ENCODE peak calls at places on chromosomes 2 and 18, in seven cellular contexts. J, T, Q, B, N, R and P are unnamed samples.

GRCh38 chr2:74036010-74036409 is 51.3 kb downstream of the TET3 start:
- DNase-seq in J (no peak), T (no peak), Q (no peak), B (no peak), N (no peak), R (no peak), P (no peak)

GRCh38 chr2:74915743-74916142 is 42.7 kb upstream of the POLE4 start:
- DNase-seq in J (no peak), T (peak), Q (no peak), B (peak), N (peak), R (peak), P (no peak)

GRCh38 chr2:134336352-134336751 is 82.5 kb downstream of the MGAT5 start:
- DNase-seq in J (no peak), T (peak), Q (no peak), B (no peak), N (no peak), R (no peak), P (no peak)

GRCh38 chr2:150467641-150467963 is 19.9 kb downstream of the RND3 start:
- DNase-seq in J (no peak), T (no peak), Q (no peak), B (no peak), N (no peak), R (peak), P (peak)

GRCh38 chr2:147051248-147051647 is 793.6 kb upstream of the ACVR2A start:
- DNase-seq in J (no peak), T (no peak), Q (peak), B (peak), N (no peak), R (no peak), P (peak)

GRCh38 chr2:205909194-205909572 is 176.8 kb downstream of the INO80D start:
- DNase-seq in J (no peak), T (no peak), Q (no peak), B (no peak), N (no peak), R (no peak), P (no peak)

GRCh38 chr2:173130521-173131467 is 55.1 kb downstream of the MAP3K20 start:
- DNase-seq in J (no peak), T (no peak), Q (no peak), B (no peak), N (no peak), R (no peak), P (no peak)

GRCh38 chr18:50662177-50662576 is 102.3 kb downstream of the MAPK4 start:
- DNase-seq in J (peak), T (peak), Q (peak), B (peak), N (no peak), R (peak), P (peak)

GRCh38 chr18:10402876-10403559 is 51.4 kb upstream of the APCDD1 start:
- DNase-seq in J (no peak), T (no peak), Q (no peak), B (no peak), N (no peak), R (no peak), P (no peak)

GRCh38 chr2:191246820-191247380 is 1.7 kb downstream of the MYO1B start:
- DNase-seq in J (no peak), T (no peak), Q (peak), B (peak), N (no peak), R (peak), P (peak)

GRCh38 chr2:30417253-30417652 is 29.8 kb upstream of the LCLAT1 start:
- DNase-seq in J (no peak), T (peak), Q (peak), B (no peak), N (no peak), R (no peak), P (no peak)

GRCh38 chr2:20094142-20094792 is 42.8 kb upstream of the LAPTM4A start:
- DNase-seq in J (no peak), T (no peak), Q (peak), B (no peak), N (no peak), R (no peak), P (peak)
- H3K9ac ChIP-seq in J (no peak), T (peak), Q (no peak), B (no peak), N (no peak), R (peak), P (peak)

GRCh38 chr2:203814661-203815540 is 52.7 kb upstream of the CTLA4 start:
- DNase-seq in J (peak), T (peak), Q (peak), B (peak), N (peak), R (peak), P (peak)
- H3K9ac ChIP-seq in J (no peak), T (no peak), Q (no peak), B (no peak), N (peak), R (no peak), P (peak)

GRCh38 chr2:177258059-177258458 is 6.5 kb downstream of the NFE2L2 start:
- DNase-seq in J (no peak), T (no peak), Q (no peak), B (no peak), N (no peak), R (no peak), P (no peak)

GRCh38 chr2:177255227-177255601 is 9.3 kb downstream of the NFE2L2 start:
- DNase-seq in J (no peak), T (no peak), Q (no peak), B (no peak), N (no peak), R (no peak), P (no peak)

GRCh38 chr2:177256026-177256425 is 8.5 kb downstream of the NFE2L2 start:
- DNase-seq in J (no peak), T (no peak), Q (no peak), B (no peak), N (no peak), R (no peak), P (no peak)

GRCh38 chr2:177257471-177257870 is 7.1 kb downstream of the NFE2L2 start:
- DNase-seq in J (no peak), T (no peak), Q (no peak), B (no peak), N (no peak), R (no peak), P (no peak)

GRCh38 chr2:177256695-177257094 is 7.8 kb downstream of the NFE2L2 start:
- DNase-seq in J (no peak), T (no peak), Q (no peak), B (no peak), N (no peak), R (no peak), P (no peak)
- H3K9ac ChIP-seq in J (no peak), T (no peak), Q (no peak), B (no peak), N (no peak), R (no peak), P (no peak)

GRCh38 chr2:176272870-176273269 is 3.6 kb downstream of the MTX2 start:
- DNase-seq in J (no peak), T (no peak), Q (no peak), B (no peak), N (no peak), R (no peak), P (no peak)

GRCh38 chr2:176269319-176270099 is at the start of gene MTX2:
- DNase-seq in J (peak), T (peak), Q (peak), B (peak), N (peak), R (peak), P (peak)

GRCh38 chr2:176270100-176270750 is 983 bp downstream of the MTX2 start:
- DNase-seq in J (no peak), T (peak), Q (no peak), B (no peak), N (no peak), R (peak), P (peak)

GRCh38 chr2:176268976-176269318 is 295 bp upstream of the MTX2 start:
- DNase-seq in J (no peak), T (no peak), Q (no peak), B (no peak), N (no peak), R (no peak), P (no peak)
- H3K9ac ChIP-seq in J (peak), T (no peak), Q (no peak), B (no peak), N (peak), R (peak), P (peak)

DNA sequence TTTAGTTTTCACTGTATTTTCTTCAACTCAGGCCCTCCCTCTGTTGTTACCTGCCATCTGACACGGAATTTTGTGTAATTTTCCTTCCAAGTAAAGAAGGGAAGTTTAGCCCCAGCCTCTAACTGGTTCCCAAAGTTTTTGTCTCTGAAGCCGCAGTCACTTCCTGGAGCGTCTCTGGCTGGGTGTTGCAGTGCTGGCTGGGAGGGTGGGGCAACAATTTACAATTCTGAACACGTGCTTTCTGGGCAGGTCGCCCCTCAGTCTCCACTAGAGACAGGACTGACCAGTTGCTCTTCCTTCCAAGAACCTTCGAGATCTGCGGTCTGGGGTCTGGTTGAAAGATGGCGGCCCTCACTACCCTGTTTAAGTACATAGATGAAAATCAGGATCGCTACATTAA is 3.5 kb downstream of the CNDP2 start:
- DNase-seq in J (peak), T (no peak), Q (peak), B (peak), N (peak), R (peak), P (peak)
- H3K9ac ChIP-seq in J (peak), T (no peak), Q (no peak), B (no peak), N (peak), R (peak), P (peak)

GRCh38 chr2:10073706-10074105 is 6.5 kb downstream of the CYS1 start:
- DNase-seq in J (no peak), T (no peak), Q (no peak), B (no peak), N (no peak), R (no peak), P (no peak)
- H3K9ac ChIP-seq in J (no peak), T (no peak), Q (no peak), B (no peak), N (no peak), R (no peak), P (no peak)